ENCODE peak calls at places on chromosomes 4 and X, in four cellular contexts. One of them, this sample, is unnamed.

GRCh38 chr4:139386421-139386820 is 67.5 kb upstream of the RAB33B start:
- DNase-seq in HepG2: no peak
- DNase-seq in K562: no peak
- DNase-seq in H1: no peak
- DNase-seq in this sample: no peak

GRCh38 chrX:137567474-137568232 is 1.7 kb downstream of the ZIC3 start:
- DNase-seq in H1: no peak
- DNase-seq in K562: no peak
- DNase-seq in HepG2: no peak
- DNase-seq in this sample: no peak

GRCh38 chr4:65893957-65894755 is 223.9 kb upstream of the EPHA5 start:
- DNase-seq in H1: no peak
- DNase-seq in K562: no peak
- DNase-seq in HepG2: no peak
- DNase-seq in this sample: no peak

GRCh38 chr4:8908206-8908893 is 36.7 kb upstream of the HMX1 start:
- DNase-seq in HepG2: no peak
- DNase-seq in K562: no peak
- DNase-seq in H1: no peak
- DNase-seq in this sample: no peak

GRCh38 chr4:126451237-126451885 is 1136.6 kb downstream of the FAT4 start:
- DNase-seq in K562: no peak
- DNase-seq in H1: no peak
- DNase-seq in HepG2: no peak
- DNase-seq in this sample: no peak

GRCh38 chrX:139751053-139751452 is 43.1 kb upstream of the MCF2 start:
- DNase-seq in K562: no peak
- DNase-seq in HepG2: no peak
- DNase-seq in H1: no peak
- DNase-seq in this sample: no peak

GRCh38 chr4:174256277-174256713 is 27.2 kb downstream of the FBXO8 start:
- DNase-seq in HepG2: no peak
- DNase-seq in H1: no peak
- DNase-seq in K562: no peak
- DNase-seq in this sample: no peak

GRCh38 chrX:129472116-129472515 is 51.2 kb downstream of the SMARCA1 start:
- DNase-seq in H1: no peak
- DNase-seq in K562: no peak
- DNase-seq in HepG2: no peak
- DNase-seq in this sample: no peak

GRCh38 chr4:98166025-98166730 is 22.9 kb upstream of the STPG2 start:
- DNase-seq in H1: no peak
- DNase-seq in K562: no peak
- DNase-seq in HepG2: no peak
- DNase-seq in this sample: peak; percentile 41

GRCh38 chr4:15672096-15672495 is 9.5 kb upstream of the FAM200B start:
- DNase-seq in HepG2: no peak
- DNase-seq in K562: no peak
- DNase-seq in H1: no peak
- DNase-seq in this sample: no peak

GRCh38 chr4:54093609-54094240 is 6.2 kb upstream of the GSX2 start:
- DNase-seq in K562: no peak
- DNase-seq in H1: no peak
- DNase-seq in HepG2: no peak
- DNase-seq in this sample: no peak

GRCh38 chr4:99657801-99658200 is at the start of gene C4orf54:
- DNase-seq in HepG2: no peak
- DNase-seq in H1: no peak
- DNase-seq in K562: no peak
- DNase-seq in this sample: no peak

GRCh38 chr4:162349395-162349794 is 185.6 kb upstream of the FSTL5 start:
- DNase-seq in H1: no peak
- DNase-seq in HepG2: no peak
- DNase-seq in K562: no peak
- DNase-seq in this sample: no peak

GRCh38 chr4:82798168-82799005 is at the start of gene SCD5:
- DNase-seq in K562: peak; percentile 81
- DNase-seq in HepG2: no peak
- DNase-seq in H1: no peak
- DNase-seq in this sample: peak; percentile 55

GRCh38 chr4:2361366-2362285 is 56.8 kb downstream of the ZFYVE28 start:
- DNase-seq in HepG2: no peak
- DNase-seq in K562: no peak
- DNase-seq in H1: no peak
- DNase-seq in this sample: no peak

GRCh38 chr4:164959896-164960295 is 17.6 kb downstream of the TRIM61 start:
- DNase-seq in K562: no peak
- DNase-seq in HepG2: no peak
- DNase-seq in H1: no peak
- DNase-seq in this sample: no peak

GRCh38 chrX:82961129-82961528 is 547.0 kb upstream of the POU3F4 start:
- DNase-seq in K562: no peak
- DNase-seq in HepG2: no peak
- DNase-seq in H1: no peak
- DNase-seq in this sample: peak; percentile 23

GRCh38 chr4:20287246-20287645 is 35.5 kb downstream of the SLIT2 start:
- DNase-seq in H1: no peak
- DNase-seq in HepG2: no peak
- DNase-seq in K562: no peak
- DNase-seq in this sample: no peak

GRCh38 chrX:88937616-88938015 is 190.6 kb downstream of the CPXCR1 start:
- DNase-seq in HepG2: no peak
- DNase-seq in K562: no peak
- DNase-seq in H1: no peak
- DNase-seq in this sample: no peak

GRCh38 chr4:44646151-44646550 is 5.3 kb downstream of the YIPF7 start:
- DNase-seq in K562: no peak
- DNase-seq in H1: no peak
- DNase-seq in HepG2: no peak
- DNase-seq in this sample: no peak

GRCh38 chr4:171891038-171891437 is 77.8 kb downstream of the GALNTL6 start:
- DNase-seq in K562: no peak
- DNase-seq in HepG2: no peak
- DNase-seq in H1: no peak
- DNase-seq in this sample: no peak

GRCh38 chr4:1910643-1911042 is 39.5 kb downstream of the NSD2 start:
- DNase-seq in H1: peak; percentile 21
- DNase-seq in K562: peak; percentile 34
- DNase-seq in HepG2: peak; percentile 55
- DNase-seq in this sample: no peak

GRCh38 chr4:102554988-102555387 is 53.8 kb downstream of the NFKB1 start:
- DNase-seq in K562: no peak
- DNase-seq in HepG2: no peak
- DNase-seq in H1: no peak
- DNase-seq in this sample: no peak

GRCh38 chr4:17109126-17109525 is 210.7 kb upstream of the LDB2 start:
- DNase-seq in HepG2: no peak
- DNase-seq in K562: no peak
- DNase-seq in H1: no peak
- DNase-seq in this sample: no peak

GRCh38 chrX:95675794-95676193 is 1008.8 kb upstream of the DIAPH2 start:
- DNase-seq in HepG2: no peak
- DNase-seq in K562: no peak
- DNase-seq in H1: no peak
- DNase-seq in this sample: no peak

GRCh38 chr4:181582595-181582994 is 660.6 kb upstream of the TENM3 start:
- DNase-seq in HepG2: no peak
- DNase-seq in K562: peak; percentile 32
- DNase-seq in H1: no peak
- DNase-seq in this sample: no peak

GRCh38 chr4:38131371-38132139 is 171.4 kb downstream of the PTTG2 start:
- DNase-seq in HepG2: no peak
- DNase-seq in H1: peak; percentile 43
- DNase-seq in K562: no peak
- DNase-seq in this sample: no peak

GRCh38 chr4:101807351-101807750 is 16.8 kb downstream of the BANK1 start:
- DNase-seq in HepG2: no peak
- DNase-seq in H1: no peak
- DNase-seq in K562: no peak
- DNase-seq in this sample: no peak

GRCh38 chrX:154750301-154751120 is at the start of gene GAB3:
- DNase-seq in K562: peak; percentile 27
- DNase-seq in H1: no peak
- DNase-seq in HepG2: no peak
- DNase-seq in this sample: no peak

GRCh38 chrX:13220916-13221315 is 98.9 kb downstream of the ATXN3L start:
- DNase-seq in HepG2: no peak
- DNase-seq in H1: no peak
- DNase-seq in K562: no peak
- DNase-seq in this sample: no peak

GRCh38 chr4:65538571-65538970 is 131.7 kb downstream of the EPHA5 start:
- DNase-seq in K562: no peak
- DNase-seq in H1: no peak
- DNase-seq in HepG2: no peak
- DNase-seq in this sample: no peak

GRCh38 chrX:39195156-39195555 is 393.9 kb downstream of the MID1IP1 start:
- DNase-seq in K562: no peak
- DNase-seq in HepG2: no peak
- DNase-seq in H1: no peak
- DNase-seq in this sample: no peak

GRCh38 chr4:159823743-159824142 is 720.9 kb downstream of the RAPGEF2 start:
- DNase-seq in K562: no peak
- DNase-seq in H1: no peak
- DNase-seq in HepG2: no peak
- DNase-seq in this sample: no peak

GRCh38 chr4:6207602-6208001 is 7.3 kb upstream of the JAKMIP1 start:
- DNase-seq in K562: no peak
- DNase-seq in HepG2: no peak
- DNase-seq in H1: no peak
- DNase-seq in this sample: no peak

GRCh38 chr4:165079476-165079875 is 25.8 kb downstream of the TRIM75 start:
- DNase-seq in K562: no peak
- DNase-seq in HepG2: no peak
- DNase-seq in H1: no peak
- DNase-seq in this sample: no peak

GRCh38 chr4:65120287-65120686 is 550.0 kb downstream of the EPHA5 start:
- DNase-seq in K562: no peak
- DNase-seq in H1: no peak
- DNase-seq in HepG2: no peak
- DNase-seq in this sample: no peak

GRCh38 chr4:13522282-13523104 is 21.8 kb downstream of the NKX3-2 start:
- DNase-seq in H1: no peak
- DNase-seq in HepG2: no peak
- DNase-seq in K562: peak; percentile 4
- DNase-seq in this sample: no peak

GRCh38 chr4:139655116-139655515 is 10.5 kb upstream of the MGST2 start:
- DNase-seq in HepG2: peak; percentile 65
- DNase-seq in K562: no peak
- DNase-seq in H1: no peak
- DNase-seq in this sample: no peak

DNA sequence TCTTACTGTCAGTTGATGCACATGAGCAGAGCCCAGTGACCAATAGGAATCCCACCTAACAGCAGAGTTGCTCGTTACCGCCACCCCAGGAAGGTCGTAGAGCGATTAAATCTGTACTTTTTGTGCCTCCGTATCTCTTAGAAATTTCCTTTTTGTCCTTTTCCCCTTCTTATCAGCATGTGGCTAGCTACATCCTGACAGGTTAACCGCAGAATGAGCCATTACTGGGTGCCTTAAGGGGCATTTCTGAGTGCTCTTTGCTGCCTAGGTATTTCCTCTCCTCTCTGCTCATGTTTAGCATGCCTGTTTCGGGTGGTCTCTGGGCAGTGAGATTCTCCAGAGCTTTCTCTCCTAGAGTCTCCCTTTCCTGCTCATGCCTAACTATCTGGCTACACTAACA is 530.5 kb downstream of the FAM133A start:
- DNase-seq in HepG2: no peak
- DNase-seq in K562: no peak
- DNase-seq in H1: no peak
- DNase-seq in this sample: no peak
- TF ChIP-seq YY1 in HepG2: no peak
- TF ChIP-seq YY1 in K562: no peak
- TF ChIP-seq YY1 in H1: no peak
- TF ChIP-seq YY1 in this sample: no peak

DNA sequence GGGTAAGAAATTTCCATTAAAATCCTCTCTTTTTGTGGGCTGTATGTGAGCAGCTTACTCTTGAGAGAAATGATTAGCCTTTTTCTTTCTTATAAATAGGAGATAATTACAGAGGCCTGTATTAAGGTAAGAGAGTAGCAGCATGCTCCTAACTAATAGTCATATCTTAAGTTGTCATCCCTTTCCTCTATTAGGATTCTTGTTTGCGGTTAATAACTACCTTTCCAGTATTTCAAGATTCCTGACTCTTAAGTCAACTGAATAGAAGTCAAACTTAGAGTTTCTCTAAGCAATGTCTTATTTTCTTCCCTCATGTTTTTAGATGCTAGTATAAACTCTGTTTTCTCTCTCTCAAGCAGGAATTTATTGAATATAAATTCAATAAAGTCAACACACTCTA is 139.9 kb upstream of the GPRIN3 start:
- DNase-seq in H1: no peak
- DNase-seq in HepG2: no peak
- DNase-seq in K562: no peak
- DNase-seq in this sample: no peak
- H3K9ac ChIP-seq in H1: no peak overlapping the region
- H3K9ac ChIP-seq in HepG2: no peak overlapping the region
- H3K9ac ChIP-seq in K562: no peak overlapping the region
- H3K9ac ChIP-seq in this sample: no peak overlapping the region

GRCh38 chr4:68358988-68359387 is 9.1 kb upstream of the YTHDC1 start:
- DNase-seq in HepG2: no peak
- DNase-seq in K562: no peak
- DNase-seq in H1: no peak
- DNase-seq in this sample: no peak

GRCh38 chr4:68359508-68359907 is 9.6 kb upstream of the YTHDC1 start:
- DNase-seq in HepG2: no peak
- DNase-seq in K562: no peak
- DNase-seq in H1: no peak
- DNase-seq in this sample: no peak

GRCh38 chr4:68360570-68360969 is 10.7 kb upstream of the YTHDC1 start:
- DNase-seq in K562: no peak
- DNase-seq in HepG2: no peak
- DNase-seq in H1: no peak
- DNase-seq in this sample: no peak

GRCh38 chr4:68365068-68365467 is 15.2 kb upstream of the YTHDC1 start:
- DNase-seq in HepG2: no peak
- DNase-seq in K562: no peak
- DNase-seq in H1: no peak
- DNase-seq in this sample: no peak

GRCh38 chr4:68361146-68361589 is 11.3 kb upstream of the YTHDC1 start:
- DNase-seq in K562: no peak
- DNase-seq in HepG2: peak; percentile 76
- DNase-seq in H1: no peak
- DNase-seq in this sample: no peak
- TF ChIP-seq FOSL1 in K562: peak; percentile 79
- TF ChIP-seq FOSL1 in HepG2: no peak
- TF ChIP-seq FOSL1 in H1: no peak
- TF ChIP-seq FOSL1 in this sample: no peak

GRCh38 chr4:47562297-47562696 is 77.2 kb downstream of the ATP10D start:
- DNase-seq in H1: no peak
- DNase-seq in K562: no peak
- DNase-seq in HepG2: no peak
- DNase-seq in this sample: no peak
- TF ChIP-seq YY1 in H1: no peak
- TF ChIP-seq YY1 in K562: no peak
- TF ChIP-seq YY1 in HepG2: no peak
- TF ChIP-seq YY1 in this sample: no peak

GRCh38 chr4:145487626-145488025 is 6.0 kb downstream of the SMAD1 start:
- DNase-seq in H1: no peak
- DNase-seq in K562: no peak
- DNase-seq in HepG2: no peak
- DNase-seq in this sample: no peak
- H3K9ac ChIP-seq in H1: no peak overlapping the region
- H3K9ac ChIP-seq in K562: no peak overlapping the region
- H3K9ac ChIP-seq in HepG2: no peak overlapping the region
- H3K9ac ChIP-seq in this sample: no peak overlapping the region